ENCODE peak calls at places on chromosomes 11 and 22, in four cellular contexts. One of them, this sample, is unnamed.

GRCh38 chr22:42617155-42617983 is 2.7 kb upstream of the POLDIP3 start:
- DNase-seq in Karpas-422: no peak
- DNase-seq in pancreas: no peak
- DNase-seq in IMR-90: no peak
- DNase-seq in this sample: peak; percentile 19

GRCh38 chr22:45709004-45709739 is 37.5 kb downstream of the ATXN10 start:
- DNase-seq in Karpas-422: no peak
- DNase-seq in pancreas: no peak
- DNase-seq in IMR-90: peak; percentile 79
- DNase-seq in this sample: peak; percentile 82

GRCh38 chr11:66475349-66476172 is 4.7 kb upstream of the DPP3 start:
- DNase-seq in Karpas-422: no peak
- DNase-seq in pancreas: no peak
- DNase-seq in IMR-90: no peak
- DNase-seq in this sample: no peak

GRCh38 chr11:134334796-134335571 is 3.2 kb downstream of the GLB1L2 start:
- DNase-seq in Karpas-422: no peak
- DNase-seq in pancreas: no peak
- DNase-seq in IMR-90: no peak
- DNase-seq in this sample: no peak

GRCh38 chr11:69540118-69541000 is 58.9 kb downstream of the LINC01488 start:
- DNase-seq in Karpas-422: no peak
- DNase-seq in pancreas: no peak
- DNase-seq in IMR-90: no peak
- DNase-seq in this sample: no peak

GRCh38 chr11:32310218-32310601 is 125.1 kb downstream of the WT1 start:
- DNase-seq in Karpas-422: no peak
- DNase-seq in pancreas: no peak
- DNase-seq in IMR-90: no peak
- DNase-seq in this sample: no peak

GRCh38 chr11:120752668-120753067 is 241.1 kb downstream of the GRIK4 start:
- DNase-seq in Karpas-422: no peak
- DNase-seq in pancreas: no peak
- DNase-seq in IMR-90: no peak
- DNase-seq in this sample: no peak

GRCh38 chr22:31491218-31491962 is 1.7 kb upstream of the EIF4ENIF1 start:
- DNase-seq in Karpas-422: no peak
- DNase-seq in pancreas: no peak
- DNase-seq in IMR-90: no peak
- DNase-seq in this sample: no peak

GRCh38 chr11:117492578-117493251 is 165.1 kb downstream of the CEP164 start:
- DNase-seq in Karpas-422: no peak
- DNase-seq in pancreas: no peak
- DNase-seq in IMR-90: no peak
- DNase-seq in this sample: no peak

GRCh38 chr22:48836673-48837340 is 990.9 kb downstream of the BRD1 start:
- DNase-seq in Karpas-422: no peak
- DNase-seq in pancreas: no peak
- DNase-seq in IMR-90: no peak
- DNase-seq in this sample: no peak

GRCh38 chr22:48618326-48618725 is 1209.3 kb downstream of the BRD1 start:
- DNase-seq in Karpas-422: no peak
- DNase-seq in pancreas: no peak
- DNase-seq in IMR-90: no peak
- DNase-seq in this sample: no peak

GRCh38 chr11:2744166-2744565 is 44.4 kb upstream of the KCNQ1OT1 start:
- DNase-seq in Karpas-422: no peak
- DNase-seq in pancreas: no peak
- DNase-seq in IMR-90: no peak
- DNase-seq in this sample: no peak

GRCh38 chr11:75773595-75774353 is 5.2 kb downstream of the DGAT2 start:
- DNase-seq in Karpas-422: peak; percentile 72
- DNase-seq in pancreas: no peak
- DNase-seq in IMR-90: no peak
- DNase-seq in this sample: no peak

GRCh38 chr11:65425105-65425970 is 2.7 kb downstream of the NEAT1 start:
- DNase-seq in Karpas-422: peak; percentile 88
- DNase-seq in pancreas: no peak
- DNase-seq in IMR-90: peak; percentile 78
- DNase-seq in this sample: peak; percentile 75

GRCh38 chr22:43166132-43166930 is 15.0 kb downstream of the TSPO start:
- DNase-seq in Karpas-422: no peak
- DNase-seq in pancreas: no peak
- DNase-seq in IMR-90: no peak
- DNase-seq in this sample: no peak

DNA sequence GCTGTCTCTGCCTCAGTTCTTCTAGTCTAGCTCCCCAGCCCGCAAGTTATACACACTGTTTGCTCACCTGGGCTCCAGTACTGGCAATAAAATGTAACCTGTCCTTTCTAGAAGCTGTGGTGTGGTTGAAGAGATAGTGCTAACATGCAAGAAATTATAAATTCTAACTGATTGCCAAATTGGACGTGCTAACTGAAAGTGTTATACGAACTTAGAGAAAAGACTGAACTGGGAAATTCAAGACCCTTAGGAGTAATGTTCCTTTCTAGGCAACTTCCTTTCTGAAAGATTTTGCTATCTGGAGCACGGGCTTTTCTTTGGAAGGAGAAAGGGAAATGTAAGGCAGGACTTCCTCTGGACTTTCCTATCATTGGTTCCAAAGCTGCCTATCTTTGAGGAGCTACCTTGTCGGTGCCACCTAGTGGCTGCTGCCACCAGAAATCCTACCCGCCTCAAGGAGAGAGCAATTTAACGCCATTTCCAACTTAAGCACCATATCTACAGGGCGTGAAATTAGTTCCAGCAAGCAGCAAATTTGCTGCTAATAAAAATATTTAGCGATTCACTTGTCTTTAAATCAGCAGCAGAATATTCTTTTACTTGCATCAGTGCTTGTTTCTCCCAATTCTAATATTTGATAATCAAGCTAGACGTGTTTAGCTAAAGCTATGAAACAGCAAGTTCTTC is 12.7 kb upstream of the TMEM218 start:
- DNase-seq in Karpas-422: peak; percentile 82
- DNase-seq in pancreas: peak; percentile 69
- DNase-seq in IMR-90: peak; percentile 32
- DNase-seq in this sample: peak; percentile 37
- H3K4me3 ChIP-seq in Karpas-422: peak overlapping the region; percentile 34
- H3K4me3 ChIP-seq in pancreas: no peak overlapping the region
- H3K4me3 ChIP-seq in IMR-90: no peak overlapping the region
- H3K4me3 ChIP-seq in this sample: no peak overlapping the region

GRCh38 chr11:84800755-84801346 is 826.3 kb downstream of the DLG2 start:
- DNase-seq in Karpas-422: no peak
- DNase-seq in pancreas: no peak
- DNase-seq in IMR-90: peak; percentile 36
- DNase-seq in this sample: peak; percentile 2
- H3K4me3 ChIP-seq in Karpas-422: no peak overlapping the region
- H3K4me3 ChIP-seq in pancreas: no peak overlapping the region
- H3K4me3 ChIP-seq in IMR-90: no peak overlapping the region
- H3K4me3 ChIP-seq in this sample: no peak overlapping the region

DNA sequence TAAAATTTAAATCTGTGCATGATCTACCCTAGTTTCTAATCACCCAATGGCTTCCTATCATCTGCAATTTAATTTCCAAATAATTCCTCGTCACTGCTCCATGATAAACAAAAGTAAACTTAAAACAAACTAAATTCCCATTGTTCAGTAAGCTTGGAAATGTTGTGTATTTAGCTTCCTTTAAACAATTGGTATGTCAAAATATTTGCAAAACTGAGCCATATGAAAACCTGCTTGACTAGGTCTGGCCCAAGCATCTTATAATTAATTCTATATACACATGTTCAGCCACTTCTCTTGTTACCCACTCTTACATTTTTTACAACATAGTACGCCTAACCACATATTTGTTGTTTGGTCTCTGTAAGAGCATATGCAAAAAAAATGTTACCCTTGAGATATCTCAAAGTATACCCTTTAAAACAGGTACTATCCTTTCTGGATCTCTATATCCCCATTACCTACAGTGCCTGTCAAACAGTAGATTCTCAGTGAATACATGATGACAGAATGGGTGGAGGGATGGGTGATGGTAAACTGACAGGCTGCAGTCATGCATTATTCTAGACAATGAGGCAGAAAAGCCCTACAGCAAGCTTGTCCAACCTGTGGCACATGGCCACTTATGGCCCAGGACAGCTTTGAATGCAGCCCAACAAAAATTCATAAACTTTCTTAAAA is 1277.9 kb upstream of the TENM4 start:
- DNase-seq in Karpas-422: no peak
- DNase-seq in pancreas: no peak
- DNase-seq in IMR-90: no peak
- DNase-seq in this sample: no peak
- H3K4me3 ChIP-seq in Karpas-422: no peak overlapping the region
- H3K4me3 ChIP-seq in pancreas: no peak overlapping the region
- H3K4me3 ChIP-seq in IMR-90: no peak overlapping the region
- H3K4me3 ChIP-seq in this sample: no peak overlapping the region

GRCh38 chr11:45662665-45663485 is 2.5 kb downstream of the CHST1 start:
- DNase-seq in Karpas-422: peak; percentile 51
- DNase-seq in pancreas: no peak
- DNase-seq in IMR-90: peak; percentile 89
- DNase-seq in this sample: peak; percentile 80
- H3K4me3 ChIP-seq in Karpas-422: no peak overlapping the region
- H3K4me3 ChIP-seq in pancreas: no peak overlapping the region
- H3K4me3 ChIP-seq in IMR-90: no peak overlapping the region
- H3K4me3 ChIP-seq in this sample: no peak overlapping the region

GRCh38 chr11:76799061-76799804 is 16.1 kb downstream of the TSKU start:
- DNase-seq in Karpas-422: peak; percentile 85
- DNase-seq in pancreas: peak; percentile 75
- DNase-seq in IMR-90: peak; percentile 57
- DNase-seq in this sample: peak; percentile 88
- H3K4me3 ChIP-seq in Karpas-422: peak overlapping the region; percentile 18
- H3K4me3 ChIP-seq in pancreas: no peak overlapping the region
- H3K4me3 ChIP-seq in IMR-90: no peak overlapping the region
- H3K4me3 ChIP-seq in this sample: no peak overlapping the region

GRCh38 chr22:17199131-17199731 is 20.0 kb downstream of the ADA2 start:
- DNase-seq in Karpas-422: no peak
- DNase-seq in pancreas: peak; percentile 11
- DNase-seq in IMR-90: peak; percentile 16
- DNase-seq in this sample: peak; percentile 80
- H3K4me3 ChIP-seq in Karpas-422: no peak overlapping the region
- H3K4me3 ChIP-seq in pancreas: peak overlapping the region; percentile 1
- H3K4me3 ChIP-seq in IMR-90: no peak overlapping the region
- H3K4me3 ChIP-seq in this sample: peak overlapping the region; percentile 24

GRCh38 chr11:114084414-114084813 is 24.9 kb downstream of the ZBTB16 start:
- DNase-seq in Karpas-422: no peak
- DNase-seq in pancreas: peak; percentile 82
- DNase-seq in IMR-90: no peak
- DNase-seq in this sample: no peak
- H3K4me3 ChIP-seq in Karpas-422: no peak overlapping the region
- H3K4me3 ChIP-seq in pancreas: no peak overlapping the region
- H3K4me3 ChIP-seq in IMR-90: no peak overlapping the region
- H3K4me3 ChIP-seq in this sample: no peak overlapping the region

DNA sequence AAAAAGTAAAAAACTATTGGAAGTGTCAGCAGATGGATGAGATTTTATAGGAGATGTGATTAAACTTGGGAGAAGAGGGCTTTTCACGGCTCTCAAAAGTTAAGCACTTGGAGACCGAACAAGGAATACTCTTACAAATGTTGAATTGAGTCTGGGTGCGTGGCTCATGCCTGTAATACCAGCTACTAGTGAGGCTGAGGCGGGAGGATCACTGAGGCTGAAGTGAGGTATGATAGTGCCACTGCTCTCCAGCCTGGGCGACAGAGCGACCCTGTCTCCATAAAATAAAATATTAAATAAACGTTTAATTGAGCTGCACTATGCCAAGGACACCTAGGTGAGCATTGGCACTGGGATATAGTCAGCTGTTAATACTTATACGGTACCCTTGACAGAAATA is 1.9 kb downstream of the CEP57 start:
- DNase-seq in Karpas-422: no peak
- DNase-seq in pancreas: no peak
- DNase-seq in IMR-90: no peak
- DNase-seq in this sample: no peak
- H3K4me3 ChIP-seq in Karpas-422: peak overlapping the region; percentile 73
- H3K4me3 ChIP-seq in pancreas: no peak overlapping the region
- H3K4me3 ChIP-seq in IMR-90: no peak overlapping the region
- H3K4me3 ChIP-seq in this sample: peak overlapping the region; percentile 99

GRCh38 chr11:925158-925495 is 543 bp upstream of the AP2A2 start:
- DNase-seq in Karpas-422: no peak
- DNase-seq in pancreas: peak; percentile 27
- DNase-seq in IMR-90: no peak
- DNase-seq in this sample: no peak
- H3K4me3 ChIP-seq in Karpas-422: no peak overlapping the region
- H3K4me3 ChIP-seq in pancreas: no peak overlapping the region
- H3K4me3 ChIP-seq in IMR-90: peak overlapping the region; percentile 45
- H3K4me3 ChIP-seq in this sample: peak overlapping the region; percentile 40